ENCODE peak calls at places on chromosome 4, in ten cellular contexts. One of them, this sample, is unnamed.

GRCh38 chr4:2009651-2010233 is 968 bp upstream of the NELFA start:
- DNase-seq in glomerular endothelial cell: no peak
- DNase-seq in activated CD4-positive, alpha-beta T cell treated with anti-CD3 and anti-CD28 coated beads, Interleukin-2, amount 50 U/mL, for 1 hour: peak; percentile 42
- DNase-seq in cardiac muscle cell: peak; percentile 69
- DNase-seq in epithelial cell of prostate: no peak
- DNase-seq in stimulated activated CD8-positive, alpha-beta memory T cell treated with anti-CD3 and anti-CD28 coated beads, Interleukin-7, amount 100 ng/mL, for 48 hours: no peak
- DNase-seq in RWPE1: peak; percentile 55
- DNase-seq in SK-N-SH: peak; percentile 87
- DNase-seq in HT-29: peak; percentile 88
- DNase-seq in HuH-7: peak; percentile 83
- DNase-seq in this sample: peak; percentile 96

GRCh38 chr4:110195561-110196205 is 2.7 kb downstream of the ELOVL6 start:
- DNase-seq in stimulated activated CD8-positive, alpha-beta memory T cell treated with anti-CD3 and anti-CD28 coated beads, Interleukin-7, amount 100 ng/mL, for 48 hours: no peak
- DNase-seq in SK-N-SH: no peak
- DNase-seq in glomerular endothelial cell: no peak
- DNase-seq in epithelial cell of prostate: no peak
- DNase-seq in RWPE1: peak; percentile 19
- DNase-seq in HT-29: no peak
- DNase-seq in cardiac muscle cell: no peak
- DNase-seq in activated CD4-positive, alpha-beta T cell treated with anti-CD3 and anti-CD28 coated beads, Interleukin-2, amount 50 U/mL, for 1 hour: no peak
- DNase-seq in HuH-7: no peak
- DNase-seq in this sample: peak; percentile 39

GRCh38 chr4:24594887-24595286 is 10.5 kb upstream of the DHX15 start:
- DNase-seq in cardiac muscle cell: peak; percentile 52
- DNase-seq in activated CD4-positive, alpha-beta T cell treated with anti-CD3 and anti-CD28 coated beads, Interleukin-2, amount 50 U/mL, for 1 hour: no peak
- DNase-seq in HuH-7: peak; percentile 42
- DNase-seq in HT-29: peak; percentile 43
- DNase-seq in stimulated activated CD8-positive, alpha-beta memory T cell treated with anti-CD3 and anti-CD28 coated beads, Interleukin-7, amount 100 ng/mL, for 48 hours: no peak
- DNase-seq in RWPE1: no peak
- DNase-seq in SK-N-SH: no peak
- DNase-seq in epithelial cell of prostate: no peak
- DNase-seq in glomerular endothelial cell: no peak
- DNase-seq in this sample: peak; percentile 28

GRCh38 chr4:145960012-145960411 is 21.4 kb upstream of the ZNF827 start:
- DNase-seq in cardiac muscle cell: no peak
- DNase-seq in glomerular endothelial cell: no peak
- DNase-seq in RWPE1: no peak
- DNase-seq in epithelial cell of prostate: no peak
- DNase-seq in HuH-7: no peak
- DNase-seq in stimulated activated CD8-positive, alpha-beta memory T cell treated with anti-CD3 and anti-CD28 coated beads, Interleukin-7, amount 100 ng/mL, for 48 hours: no peak
- DNase-seq in SK-N-SH: no peak
- DNase-seq in HT-29: no peak
- DNase-seq in activated CD4-positive, alpha-beta T cell treated with anti-CD3 and anti-CD28 coated beads, Interleukin-2, amount 50 U/mL, for 1 hour: no peak
- DNase-seq in this sample: no peak

GRCh38 chr4:39259571-39260330 is 77.4 kb downstream of the WDR19 start:
- DNase-seq in HuH-7: no peak
- DNase-seq in HT-29: no peak
- DNase-seq in RWPE1: no peak
- DNase-seq in cardiac muscle cell: peak; percentile 60
- DNase-seq in glomerular endothelial cell: peak; percentile 33
- DNase-seq in stimulated activated CD8-positive, alpha-beta memory T cell treated with anti-CD3 and anti-CD28 coated beads, Interleukin-7, amount 100 ng/mL, for 48 hours: no peak
- DNase-seq in activated CD4-positive, alpha-beta T cell treated with anti-CD3 and anti-CD28 coated beads, Interleukin-2, amount 50 U/mL, for 1 hour: no peak
- DNase-seq in SK-N-SH: no peak
- DNase-seq in epithelial cell of prostate: no peak
- DNase-seq in this sample: no peak

GRCh38 chr4:81773557-81773956 is 301.9 kb upstream of the RASGEF1B start:
- DNase-seq in cardiac muscle cell: no peak
- DNase-seq in SK-N-SH: no peak
- DNase-seq in activated CD4-positive, alpha-beta T cell treated with anti-CD3 and anti-CD28 coated beads, Interleukin-2, amount 50 U/mL, for 1 hour: no peak
- DNase-seq in HuH-7: no peak
- DNase-seq in glomerular endothelial cell: no peak
- DNase-seq in stimulated activated CD8-positive, alpha-beta memory T cell treated with anti-CD3 and anti-CD28 coated beads, Interleukin-7, amount 100 ng/mL, for 48 hours: no peak
- DNase-seq in epithelial cell of prostate: no peak
- DNase-seq in HT-29: no peak
- DNase-seq in RWPE1: no peak
- DNase-seq in this sample: no peak

GRCh38 chr4:67573193-67573592 is 14.7 kb downstream of the STAP1 start:
- DNase-seq in glomerular endothelial cell: no peak
- DNase-seq in cardiac muscle cell: no peak
- DNase-seq in epithelial cell of prostate: no peak
- DNase-seq in HuH-7: no peak
- DNase-seq in RWPE1: no peak
- DNase-seq in SK-N-SH: no peak
- DNase-seq in stimulated activated CD8-positive, alpha-beta memory T cell treated with anti-CD3 and anti-CD28 coated beads, Interleukin-7, amount 100 ng/mL, for 48 hours: no peak
- DNase-seq in HT-29: no peak
- DNase-seq in activated CD4-positive, alpha-beta T cell treated with anti-CD3 and anti-CD28 coated beads, Interleukin-2, amount 50 U/mL, for 1 hour: no peak
- DNase-seq in this sample: peak; percentile 69

GRCh38 chr4:68466185-68466584 is 18.9 kb downstream of the TMPRSS11E start:
- DNase-seq in HuH-7: no peak
- DNase-seq in stimulated activated CD8-positive, alpha-beta memory T cell treated with anti-CD3 and anti-CD28 coated beads, Interleukin-7, amount 100 ng/mL, for 48 hours: no peak
- DNase-seq in SK-N-SH: no peak
- DNase-seq in epithelial cell of prostate: peak; percentile 91
- DNase-seq in RWPE1: peak; percentile 51
- DNase-seq in glomerular endothelial cell: peak; percentile 0
- DNase-seq in activated CD4-positive, alpha-beta T cell treated with anti-CD3 and anti-CD28 coated beads, Interleukin-2, amount 50 U/mL, for 1 hour: no peak
- DNase-seq in cardiac muscle cell: peak; percentile 7
- DNase-seq in HT-29: no peak
- DNase-seq in this sample: no peak

GRCh38 chr4:139515531-139515958 is 40.5 kb downstream of the SETD7 start:
- DNase-seq in SK-N-SH: no peak
- DNase-seq in activated CD4-positive, alpha-beta T cell treated with anti-CD3 and anti-CD28 coated beads, Interleukin-2, amount 50 U/mL, for 1 hour: no peak
- DNase-seq in HT-29: no peak
- DNase-seq in cardiac muscle cell: peak; percentile 27
- DNase-seq in HuH-7: no peak
- DNase-seq in epithelial cell of prostate: no peak
- DNase-seq in stimulated activated CD8-positive, alpha-beta memory T cell treated with anti-CD3 and anti-CD28 coated beads, Interleukin-7, amount 100 ng/mL, for 48 hours: no peak
- DNase-seq in glomerular endothelial cell: no peak
- DNase-seq in RWPE1: no peak
- DNase-seq in this sample: no peak

GRCh38 chr4:148284526-148285193 is 157.6 kb downstream of the NR3C2 start:
- DNase-seq in glomerular endothelial cell: no peak
- DNase-seq in HT-29: peak; percentile 20
- DNase-seq in cardiac muscle cell: no peak
- DNase-seq in activated CD4-positive, alpha-beta T cell treated with anti-CD3 and anti-CD28 coated beads, Interleukin-2, amount 50 U/mL, for 1 hour: no peak
- DNase-seq in epithelial cell of prostate: no peak
- DNase-seq in RWPE1: no peak
- DNase-seq in stimulated activated CD8-positive, alpha-beta memory T cell treated with anti-CD3 and anti-CD28 coated beads, Interleukin-7, amount 100 ng/mL, for 48 hours: no peak
- DNase-seq in SK-N-SH: peak; percentile 22
- DNase-seq in HuH-7: no peak
- DNase-seq in this sample: peak; percentile 1

This sample was measured in DMS53.